ENCODE peak calls at places on chromosome 19, in four cellular contexts. F is pancreas, A is fibroblast of villous mesenchyme, E is testis. C is an unnamed sample.

GRCh38 chr19:51771369-51771768 is 10.4 kb downstream of the FPR2 start:
- DNase-seq in E (peak), F (no peak), A (no peak), C (no peak)

GRCh38 chr19:49593233-49594113 is 2.5 kb downstream of the PRR12 start:
- DNase-seq in E (peak), F (peak), A (peak), C (peak)

GRCh38 chr19:15297416-15298224 is 34.7 kb downstream of the BRD4 start:
- DNase-seq in F (peak), E (no peak), A (peak), C (peak)

GRCh38 chr19:51493776-51494175 is 7.8 kb downstream of the SIGLEC12 start:
- DNase-seq in F (no peak), A (no peak), E (no peak), C (no peak)

GRCh38 chr19:33795370-33796163 is 1.1 kb upstream of the KCTD15 start:
- DNase-seq in F (peak), A (peak), E (peak), C (peak)

GRCh38 chr19:3055741-3056453 is 6.4 kb downstream of the TLE5 start:
- DNase-seq in F (peak), E (no peak), A (no peak), C (peak)

GRCh38 chr19:12997225-12997966 is 2.1 kb downstream of the NFIX start:
- DNase-seq in F (no peak), E (no peak), A (no peak), C (no peak)

GRCh38 chr19:8973501-8974091 is 36.6 kb downstream of the MUC16 start:
- DNase-seq in E (peak), F (no peak), A (peak), C (no peak)

GRCh38 chr19:8158411-8159074 is 9.2 kb upstream of the FBN3 start:
- DNase-seq in F (peak), E (peak), A (peak), C (peak)

GRCh38 chr19:33125929-33126388 is 6.0 kb upstream of the WDR88 start:
- DNase-seq in F (peak), A (peak), E (peak), C (peak)

GRCh38 chr19:3626473-3627350 is at the start of gene CACTIN:
- DNase-seq in E (peak), F (peak), A (peak), C (peak)

GRCh38 chr19:54136086-54136863 is 1.3 kb upstream of the CNOT3 start:
- DNase-seq in E (no peak), F (no peak), A (no peak), C (no peak)

GRCh38 chr19:38617283-38617763 is 430 bp downstream of the MAP4K1 start:
- DNase-seq in E (no peak), F (no peak), A (no peak), C (no peak)

GRCh38 chr19:16197188-16197621 is 506 bp upstream of the AP1M1 start:
- DNase-seq in F (no peak), A (peak), E (no peak), C (no peak)

GRCh38 chr19:8322638-8322997 is 1.3 kb downstream of the RPS28 start:
- DNase-seq in E (no peak), F (no peak), A (no peak), C (no peak)

GRCh38 chr19:17376935-17377600 is at the start of gene PLVAP:
- DNase-seq in F (no peak), A (no peak), E (no peak), C (no peak)

GRCh38 chr19:8095354-8095886 is 42.9 kb downstream of the CCL25 start:
- DNase-seq in F (no peak), A (no peak), E (no peak), C (no peak)

GRCh38 chr19:54331626-54332025 is 7.3 kb downstream of the LILRA4 start:
- DNase-seq in E (no peak), A (no peak), F (no peak), C (no peak)

GRCh38 chr19:40217027-40217810 is 965 bp downstream of the TTC9B start:
- DNase-seq in F (peak), A (no peak), E (peak), C (peak)

GRCh38 chr19:8486661-8487136 is 15.7 kb downstream of the PRAM1 start:
- DNase-seq in E (no peak), F (no peak), A (no peak), C (no peak)

GRCh38 chr19:2952953-2953481 is 8.2 kb upstream of the ZNF77 start:
- DNase-seq in A (no peak), F (peak), E (no peak), C (peak)

GRCh38 chr19:10228925-10229324 is 2.2 kb downstream of the S1PR2 start:
- DNase-seq in F (no peak), E (no peak), A (peak), C (peak)

GRCh38 chr19:8811315-8812172 is 20.6 kb downstream of the ZNF558 start:
- DNase-seq in A (peak), F (no peak), E (no peak), C (no peak)

GRCh38 chr19:29277107-29277506 is 64.2 kb upstream of the UQCRFS1 start:
- DNase-seq in A (no peak), E (no peak), F (no peak), C (peak)

GRCh38 chr19:37936886-37937285 is 29.9 kb downstream of the SIPA1L3 start:
- DNase-seq in F (no peak), E (no peak), A (no peak), C (no peak)

GRCh38 chr19:42023943-42024260 is 29.9 kb upstream of the ATP1A3 start:
- DNase-seq in A (no peak), E (no peak), F (no peak), C (no peak)
- TF ChIP-seq CTCF in A (no peak), E (no peak), F (no peak), C (no peak)

GRCh38 chr19:11483176-11484111 is 2.6 kb upstream of the ELAVL3 start:
- DNase-seq in E (no peak), A (no peak), F (no peak), C (no peak)

GRCh38 chr19:11480927-11481776 is at the start of gene ELAVL3:
- DNase-seq in A (no peak), E (no peak), F (no peak), C (no peak)

GRCh38 chr19:11480081-11480926 is 542 bp downstream of the ELAVL3 start:
- DNase-seq in A (no peak), E (no peak), F (no peak), C (no peak)

GRCh38 chr19:11482384-11483050 is 1.7 kb upstream of the ELAVL3 start:
- DNase-seq in E (peak), F (peak), A (peak), C (peak)

GRCh38 chr19:11481777-11482383 is 1.0 kb upstream of the ELAVL3 start:
- DNase-seq in F (peak), A (peak), E (peak), C (no peak)
- TF ChIP-seq CTCF in F (no peak), A (no peak), E (no peak), C (no peak)

DNA sequence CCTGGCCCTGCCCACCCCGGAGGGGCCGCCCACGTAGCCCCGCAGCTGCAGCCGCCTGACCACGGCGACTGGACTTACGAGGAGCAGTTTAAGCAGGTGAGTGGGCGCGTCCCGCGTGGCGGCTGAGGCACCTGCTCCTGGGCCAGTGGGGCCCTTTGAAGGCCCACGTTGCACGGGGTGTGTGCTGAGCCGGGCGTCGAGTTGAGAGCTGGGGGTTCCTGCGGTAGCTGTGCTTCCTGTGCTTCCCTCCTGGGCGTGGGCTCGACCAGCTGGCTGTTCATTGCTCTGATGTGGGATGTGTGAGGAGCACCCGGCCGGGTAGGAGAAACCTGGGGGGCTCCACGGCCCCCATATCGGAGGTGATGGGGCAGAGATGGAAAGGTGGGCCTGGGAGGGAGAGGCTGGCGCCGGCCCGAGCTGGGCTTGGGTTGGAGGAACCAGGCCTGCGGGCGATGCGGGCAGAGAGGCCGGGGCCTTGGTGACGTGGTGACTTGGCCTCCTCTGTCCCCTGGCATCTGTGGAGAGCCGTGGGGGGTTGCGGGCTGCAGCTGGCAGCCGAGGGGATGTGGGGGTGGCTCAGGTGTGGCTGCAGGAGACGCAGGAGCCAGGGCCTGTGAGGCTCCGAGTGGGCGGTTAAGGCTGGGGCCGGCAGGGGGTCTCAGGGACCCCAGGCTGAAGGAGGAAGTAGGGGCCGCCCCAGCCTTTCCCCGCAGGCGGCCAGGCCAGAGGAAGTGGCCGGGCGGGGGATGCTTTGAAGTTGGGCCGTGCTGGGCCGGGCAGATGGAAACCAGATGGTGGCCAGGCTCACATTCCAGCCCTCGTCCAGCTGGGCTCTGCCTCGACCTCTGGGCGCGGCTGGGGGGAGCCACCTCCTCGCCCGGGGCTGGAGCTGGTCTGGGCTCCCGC is 7.1 kb downstream of the ARID3A start:
- DNase-seq in E (no peak), F (no peak), A (peak), C (peak)
- TF ChIP-seq CTCF in E (no peak), F (no peak), A (peak), C (no peak)

DNA sequence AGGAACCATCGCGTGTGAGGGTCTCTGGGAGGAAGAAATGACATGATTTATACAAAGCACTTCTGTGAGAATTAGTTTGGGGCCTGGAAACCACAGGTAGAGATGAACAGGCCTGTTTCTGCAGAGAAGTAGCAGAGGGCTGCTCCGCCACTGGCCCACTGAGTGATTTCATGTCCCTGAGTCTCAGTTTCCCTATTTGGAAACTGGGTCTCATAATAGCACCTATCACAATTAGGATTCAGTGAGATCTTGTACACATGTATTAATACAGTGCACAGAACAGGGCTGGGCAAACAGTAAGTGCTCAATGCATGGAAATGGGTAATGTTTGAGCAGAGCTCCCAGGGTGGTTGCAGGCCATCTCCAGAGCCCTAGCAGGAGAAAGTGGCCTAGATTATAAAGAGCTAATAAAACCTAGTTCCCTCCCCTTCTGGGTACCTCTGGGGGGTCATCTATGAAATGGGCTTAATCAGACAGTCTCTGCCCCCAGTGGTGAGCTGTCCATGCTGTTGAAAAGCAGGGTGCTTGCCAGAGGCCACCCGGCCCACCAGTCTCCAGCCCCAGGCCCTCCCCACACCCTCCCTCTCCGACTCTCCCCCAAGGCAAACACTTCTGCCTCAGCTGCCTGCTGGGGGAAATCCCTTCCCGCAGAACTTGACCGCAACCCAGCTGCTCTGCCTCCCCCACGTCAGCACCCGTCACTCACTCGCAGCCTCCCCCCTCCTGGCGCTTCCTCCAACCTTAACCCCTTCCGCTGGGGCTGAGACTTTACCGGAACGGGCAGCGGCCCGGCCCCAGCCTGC is 4.5 kb downstream of the BCL3 start:
- DNase-seq in F (peak), A (peak), E (peak), C (peak)
- TF ChIP-seq CTCF in F (no peak), A (peak), E (no peak), C (no peak)

DNA sequence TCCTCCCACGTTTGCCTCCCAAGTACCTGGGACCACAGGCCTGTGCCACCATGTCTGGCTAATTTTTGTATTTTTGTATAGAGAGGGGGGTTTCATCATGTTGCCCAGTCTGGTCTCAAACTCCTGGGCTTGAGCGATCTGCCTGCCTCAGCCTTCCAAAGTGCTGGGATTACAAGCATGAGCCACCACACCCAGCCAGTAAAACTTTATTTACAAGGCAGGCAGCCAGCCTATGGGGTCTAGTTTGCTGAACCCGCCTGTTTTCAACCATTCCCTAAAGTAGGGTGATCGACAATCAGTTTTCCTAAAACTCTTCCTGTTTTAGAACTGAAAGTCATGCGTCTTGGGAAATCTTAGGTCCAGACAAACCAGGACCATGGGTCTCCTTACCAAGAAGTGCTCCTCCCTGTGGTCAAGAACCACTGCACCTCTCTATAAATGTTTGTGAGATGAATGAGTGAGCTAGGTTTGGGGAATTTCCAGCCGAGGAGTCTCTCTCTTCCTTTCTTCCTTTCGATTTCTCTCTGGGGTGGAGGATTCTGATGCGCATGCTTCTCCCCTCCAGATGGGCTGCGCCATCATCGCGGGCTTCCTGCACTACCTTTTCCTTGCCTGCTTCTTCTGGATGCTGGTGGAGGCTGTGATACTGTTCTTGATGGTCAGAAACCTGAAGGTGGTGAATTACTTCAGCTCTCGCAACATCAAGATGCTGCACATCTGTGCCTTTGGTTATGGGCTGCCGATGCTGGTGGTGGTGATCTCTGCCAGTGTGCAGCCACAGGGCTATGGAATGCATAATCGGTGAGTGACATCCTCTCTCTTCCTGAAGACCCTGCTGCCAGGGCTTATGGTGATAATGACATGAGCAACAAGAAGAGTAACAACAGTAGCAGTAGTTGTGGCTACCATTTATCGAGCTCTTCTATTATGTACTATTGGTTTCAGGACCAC is 38.7 kb downstream of the ADGRE1 start:
- DNase-seq in A (no peak), E (no peak), F (no peak), C (no peak)
- TF ChIP-seq CTCF in A (no peak), E (no peak), F (no peak), C (no peak)

GRCh38 chr19:32039446-32039845 is 306.0 kb upstream of the ZNF507 start:
- DNase-seq in F (no peak), E (no peak), A (no peak), C (no peak)

GRCh38 chr19:32037998-32038732 is 307.2 kb upstream of the ZNF507 start:
- DNase-seq in F (no peak), E (no peak), A (no peak), C (no peak)

GRCh38 chr19:32040246-32040645 is 305.2 kb upstream of the ZNF507 start:
- DNase-seq in E (no peak), A (no peak), F (no peak), C (no peak)

DNA sequence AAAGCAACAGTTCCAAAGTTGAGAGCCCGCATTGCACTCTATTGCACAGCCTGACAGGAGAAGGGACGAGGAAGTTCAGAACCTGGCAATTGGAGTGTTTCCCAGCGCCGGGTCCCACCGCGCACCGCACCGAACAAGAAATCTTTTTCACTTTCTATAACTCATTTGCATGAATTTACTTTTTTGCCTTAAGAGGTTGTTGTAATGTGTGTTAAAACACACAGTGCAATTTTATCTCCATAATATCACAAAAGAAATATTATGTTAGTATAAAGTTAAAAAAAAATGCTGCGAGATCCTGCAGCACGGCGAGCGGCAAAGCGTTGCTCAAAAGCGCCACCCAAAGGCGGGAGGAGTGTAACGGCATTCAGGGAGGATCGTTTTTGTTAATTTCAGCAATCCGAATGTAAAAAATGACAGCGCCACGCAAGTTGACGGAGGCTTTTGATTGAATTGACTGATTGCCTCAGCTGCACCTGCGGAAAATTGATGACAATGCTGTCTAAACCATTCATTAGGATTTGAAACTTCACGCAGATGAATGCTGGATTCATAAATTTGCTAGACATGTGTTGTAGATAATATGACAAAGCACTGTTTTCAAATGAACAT is 303.6 kb upstream of the ZNF507 start:
- DNase-seq in F (peak), E (peak), A (peak), C (no peak)
- TF ChIP-seq CTCF in F (peak), E (peak), A (peak), C (no peak)

GRCh38 chr19:5822181-5822844 is 17.2 kb downstream of the FUT6 start:
- DNase-seq in F (no peak), E (no peak), A (no peak), C (no peak)

GRCh38 chr19:5821521-5822180 is 16.8 kb downstream of the NRTN start:
- DNase-seq in F (no peak), A (no peak), E (no peak), C (no peak)

GRCh38 chr19:5820785-5821184 is 15.9 kb downstream of the NRTN start:
- DNase-seq in A (no peak), E (no peak), F (no peak), C (no peak)

GRCh38 chr19:5824791-5825577 is 14.5 kb downstream of the FUT6 start:
- DNase-seq in E (no peak), A (no peak), F (no peak), C (no peak)

DNA sequence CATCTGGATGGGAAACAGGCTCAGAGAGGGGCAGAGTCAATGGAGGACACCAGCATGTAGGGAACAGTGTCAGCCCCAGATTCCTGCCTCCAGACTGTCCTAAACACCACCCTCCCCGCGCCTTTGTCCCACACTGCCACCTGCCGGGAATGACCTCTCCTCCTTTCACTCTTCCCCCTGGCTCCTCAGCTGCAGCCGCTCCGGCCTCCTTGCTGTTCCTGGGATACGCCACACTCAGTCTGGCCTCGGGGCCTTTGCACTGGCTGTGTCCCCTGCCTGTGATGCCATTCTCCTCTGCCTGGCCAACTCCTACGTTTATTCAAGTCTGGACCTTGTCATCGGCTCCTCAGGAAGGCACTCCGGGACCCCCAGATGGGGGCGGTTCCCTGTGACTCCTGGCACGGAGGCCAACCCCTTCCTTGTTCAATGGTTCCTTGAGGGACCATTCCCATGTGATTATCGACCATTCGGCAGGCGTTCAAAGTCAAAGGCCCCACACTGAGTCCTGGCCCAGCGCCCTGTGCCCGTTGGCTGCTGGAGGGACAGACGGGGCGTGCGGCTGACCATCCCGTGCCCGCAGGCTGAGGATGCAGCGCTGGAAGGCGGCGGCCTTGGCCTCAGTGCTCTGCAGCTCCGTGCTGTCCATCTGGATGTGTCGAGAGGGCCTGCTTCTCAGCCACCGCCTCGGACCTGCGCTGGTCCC is 15.8 kb downstream of the FUT6 start:
- DNase-seq in A (no peak), E (no peak), F (peak), C (peak)
- TF ChIP-seq CTCF in A (peak), E (no peak), F (no peak), C (peak)

DNA sequence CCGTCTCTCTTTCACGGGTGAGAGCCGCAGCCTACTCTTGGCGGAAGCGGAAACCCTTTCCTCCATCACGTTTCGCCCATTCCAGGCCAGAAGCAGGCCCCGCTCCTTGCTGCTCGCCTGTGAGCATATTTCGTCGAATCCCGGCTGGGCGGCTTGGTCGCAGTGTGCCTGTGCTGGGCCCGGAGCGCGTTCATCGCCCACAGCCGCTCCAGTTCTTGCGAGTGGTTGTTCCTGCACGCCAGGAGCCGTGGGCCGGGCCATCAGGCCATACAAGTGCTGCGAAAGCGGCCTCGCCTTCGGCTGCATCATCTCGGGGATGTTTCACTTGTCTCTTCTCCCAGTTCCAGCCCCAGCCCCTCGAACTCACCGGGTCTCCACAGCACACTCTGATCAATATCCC is 65.0 kb downstream of the ZNF627 start:
- DNase-seq in E (peak), F (no peak), A (no peak), C (no peak)
- TF ChIP-seq CTCF in E (no peak), F (no peak), A (no peak), C (no peak)

C was measured in Calu3.